ENCODE peak calls at places on chromosomes 5 and 9, in eight cellular contexts. Y is A549; R is stimulated activated CD4-positive, alpha-beta T cell treated with anti-CD3 and anti-CD28 coated beads, Interleukin-2, amount 100 ng/mL, for 48 hours; J is HS-5; O is chondrocyte; B is GM04504; H is NCI-H1930; X is GM12891. F is an unnamed sample.

GRCh38 chr5:35815089-35815936 is 41.4 kb upstream of the IL7R start:
- DNase-seq in Y (peak), R (no peak), J (no peak), O (no peak), B (no peak), H (peak), X (no peak), F (no peak)

GRCh38 chr9:119477197-119477596 is 108.0 kb upstream of the BRINP1 start:
- DNase-seq in Y (no peak), R (no peak), J (no peak), O (no peak), B (no peak), H (no peak), X (no peak), F (no peak)

GRCh38 chr5:5929231-5929630 is 449.1 kb downstream of the MED10 start:
- DNase-seq in Y (no peak), R (no peak), J (no peak), O (no peak), B (no peak), H (no peak), X (no peak), F (no peak)

GRCh38 chr9:72551306-72551705 is 29.9 kb downstream of the TMC1 start:
- DNase-seq in Y (no peak), R (no peak), J (no peak), O (no peak), B (no peak), H (no peak), X (no peak), F (no peak)

GRCh38 chr5:179819296-179820126 is 1.2 kb upstream of the SQSTM1 start:
- DNase-seq in Y (peak), R (no peak), J (no peak), O (peak), B (peak), H (no peak), X (no peak), F (no peak)

GRCh38 chr5:40383719-40384651 is 295.7 kb upstream of the PTGER4 start:
- DNase-seq in Y (peak), R (no peak), J (peak), O (no peak), B (peak), H (no peak), X (no peak), F (no peak)

GRCh38 chr5:153659337-153659736 is 168.9 kb downstream of the GRIA1 start:
- DNase-seq in Y (no peak), R (no peak), J (peak), O (no peak), B (peak), H (no peak), X (no peak), F (peak)

GRCh38 chr5:148849461-148849860 is 23.1 kb downstream of the ADRB2 start:
- DNase-seq in Y (no peak), R (no peak), J (no peak), O (no peak), B (no peak), H (no peak), X (no peak), F (no peak)

GRCh38 chr5:137036630-137037029 is 462.5 kb downstream of the SPOCK1 start:
- DNase-seq in Y (no peak), R (no peak), J (no peak), O (no peak), B (no peak), H (no peak), X (no peak), F (no peak)

GRCh38 chr9:112487008-112487798 is 576 bp downstream of the KIAA1958 start:
- DNase-seq in Y (peak), R (peak), J (peak), O (no peak), B (no peak), H (peak), X (peak), F (peak)

GRCh38 chr5:170148430-170149205 is 42.9 kb downstream of the FOXI1 start:
- DNase-seq in Y (no peak), R (no peak), J (no peak), O (no peak), B (no peak), H (no peak), X (no peak), F (no peak)

GRCh38 chr5:80754900-80755299 is 100.1 kb upstream of the DHFR start:
- DNase-seq in Y (no peak), R (peak), J (no peak), O (no peak), B (no peak), H (no peak), X (no peak), F (no peak)

GRCh38 chr9:69674112-69674511 is 1.9 kb upstream of the APBA1 start:
- DNase-seq in Y (no peak), R (no peak), J (no peak), O (no peak), B (no peak), H (no peak), X (no peak), F (no peak)

GRCh38 chr5:59597690-59598546 is 295.6 kb downstream of the PDE4D start:
- DNase-seq in Y (no peak), R (no peak), J (no peak), O (no peak), B (no peak), H (no peak), X (no peak), F (no peak)

GRCh38 chr5:62043289-62044274 is 262.4 kb upstream of the KIF2A start:
- DNase-seq in Y (no peak), R (no peak), J (no peak), O (no peak), B (no peak), H (no peak), X (no peak), F (no peak)

GRCh38 chr5:39160576-39161213 is 58.7 kb downstream of the FYB1 start:
- DNase-seq in Y (no peak), R (no peak), J (no peak), O (no peak), B (no peak), H (no peak), X (no peak), F (no peak)

GRCh38 chr5:88942967-88943291 is 59.9 kb upstream of the MEF2C start:
- DNase-seq in Y (no peak), R (no peak), J (no peak), O (no peak), B (no peak), H (no peak), X (no peak), F (no peak)

GRCh38 chr9:91954841-91955471 is 4.9 kb upstream of the ROR2 start:
- DNase-seq in Y (peak), R (peak), J (peak), O (no peak), B (peak), H (peak), X (no peak), F (peak)

F was measured in HS-27A.